ENCODE peak calls at places on chromosome 21, in five cellular contexts. N is frontal cortex; B is T-cell; D is activated CD4-positive, alpha-beta T cell treated with anti-CD3 and anti-CD28 coated beads for 4 hours; X is BE2C. R is an unnamed sample.

GRCh38 chr21:45208627-45208951 is 79.1 kb downstream of the POFUT2 start:
- DNase-seq in N (no peak), B (no peak), D (no peak), X (no peak), R (no peak)

GRCh38 chr21:46100426-46100825 is 2.5 kb downstream of the COL6A2 start:
- DNase-seq in B (no peak), N (no peak), X (no peak), D (no peak), R (no peak)

GRCh38 chr21:17293194-17293593 is 219.6 kb upstream of the CXADR start:
- DNase-seq in B (no peak), X (no peak), N (no peak), D (no peak), R (no peak)

GRCh38 chr21:46054031-46054430 is 43.9 kb upstream of the COL6A2 start:
- DNase-seq in X (no peak), D (no peak), N (no peak), B (no peak), R (no peak)

GRCh38 chr21:40556442-40556968 is 290.5 kb downstream of the DSCAM start:
- DNase-seq in X (no peak), N (no peak), D (no peak), B (no peak), R (no peak)

GRCh38 chr21:44329086-44329889 is 9.9 kb downstream of the CFAP410 start:
- DNase-seq in B (no peak), D (no peak), X (peak), N (no peak), R (no peak)

GRCh38 chr21:31161157-31161556 is 122.9 kb upstream of the KRTAP19-8 start:
- DNase-seq in X (peak), B (no peak), D (no peak), N (peak), R (no peak)

GRCh38 chr21:29164330-29164942 is 34.0 kb downstream of the MAP3K7CL start:
- DNase-seq in X (no peak), N (peak), B (no peak), D (no peak), R (no peak)

GRCh38 chr21:29217818-29218252 is 80.9 kb upstream of the BACH1 start:
- DNase-seq in B (no peak), D (no peak), X (no peak), N (no peak), R (no peak)

GRCh38 chr21:35450830-35451229 is 401.7 kb upstream of the RUNX1 start:
- DNase-seq in N (no peak), D (no peak), B (no peak), X (no peak), R (no peak)

GRCh38 chr21:42032968-42033367 is 22.8 kb upstream of the ZBTB21 start:
- DNase-seq in X (no peak), D (no peak), N (no peak), B (no peak), R (peak)

GRCh38 chr21:41648591-41649031 is 118.2 kb downstream of the RIPK4 start:
- DNase-seq in N (no peak), D (no peak), X (no peak), B (no peak), R (peak)

GRCh38 chr21:44653656-44654575 is 543 bp downstream of the KRTAP12-4 start:
- DNase-seq in X (no peak), D (peak), B (peak), N (no peak), R (no peak)

GRCh38 chr21:29002442-29003144 is 9.9 kb upstream of the LTN1 start:
- DNase-seq in X (peak), N (peak), B (peak), D (peak), R (peak)

GRCh38 chr21:39094847-39095525 is 88.3 kb downstream of the PSMG1 start:
- DNase-seq in D (no peak), X (no peak), N (no peak), B (no peak), R (no peak)

GRCh38 chr21:33552093-33552998 is 9.5 kb downstream of the SON start:
- DNase-seq in X (no peak), D (no peak), N (no peak), B (no peak), R (no peak)

GRCh38 chr21:45911806-45912325 is 69.7 kb upstream of the COL6A1 start:
- DNase-seq in N (no peak), B (no peak), D (no peak), X (no peak), R (no peak)

GRCh38 chr21:42997053-42997452 is 22.7 kb downstream of the PKNOX1 start:
- DNase-seq in D (no peak), N (no peak), X (no peak), B (no peak), R (no peak)

GRCh38 chr21:15483138-15483780 is 246.5 kb upstream of the USP25 start:
- DNase-seq in X (peak), N (peak), D (peak), B (peak), R (peak)

GRCh38 chr21:17250651-17251294 is 262.1 kb upstream of the CXADR start:
- DNase-seq in X (peak), D (no peak), B (no peak), N (no peak), R (no peak)

GRCh38 chr21:46126321-46127238 is 28.7 kb downstream of the COL6A2 start:
- DNase-seq in D (no peak), B (no peak), X (peak), N (no peak), R (peak)

GRCh38 chr21:37427221-37427620 is 60.6 kb downstream of the DYRK1A start:
- DNase-seq in X (no peak), B (no peak), N (no peak), D (no peak), R (no peak)

R was measured in spleen.